ENCODE peak calls at places on chromosomes 13 and 19, in six cellular contexts. Y, V, W, M, U and C are unnamed samples.
A peak's percentile ranks its signal among the peaks of the same experiment; 100 is the strongest.

GRCh38 chr13:46354143-46355087 is 32.6 kb downstream of the RUBCNL start:
- DNase-seq in Y (no peak), V (no peak), W (no peak), M (no peak), U (peak; percentile 6), C (no peak)

GRCh38 chr19:46373573-46374359 is 26.9 kb downstream of the PPP5C start:
- DNase-seq in Y (no peak), V (peak; percentile 84), W (peak; percentile 98), M (peak; percentile 90), U (no peak), C (no peak)

GRCh38 chr19:54206030-54206830 is 5.6 kb downstream of the RPS9 start:
- DNase-seq in Y (no peak), V (peak; percentile 66), W (no peak), M (no peak), U (no peak), C (no peak)

GRCh38 chr13:44619651-44620050 is 43.5 kb upstream of the TSC22D1 start:
- DNase-seq in Y (no peak), V (no peak), W (no peak), M (no peak), U (no peak), C (no peak)

GRCh38 chr19:648904-649733 is 9.4 kb downstream of the FGF22 start:
- DNase-seq in Y (no peak), V (no peak), W (no peak), M (no peak), U (no peak), C (no peak)

GRCh38 chr19:36009633-36010379 is 1.2 kb upstream of the SYNE4 start:
- DNase-seq in Y (no peak), V (no peak), W (no peak), M (no peak), U (no peak), C (no peak)

GRCh38 chr19:33492090-33492489 is 29.5 kb downstream of the PEPD start:
- DNase-seq in Y (no peak), V (no peak), W (no peak), M (no peak), U (no peak), C (no peak)

GRCh38 chr19:19159534-19159933 is 10.5 kb downstream of the MEF2B start:
- DNase-seq in Y (no peak), V (no peak), W (no peak), M (no peak), U (no peak), C (no peak)

GRCh38 chr19:6793411-6793810 is 20.9 kb downstream of the VAV1 start:
- DNase-seq in Y (no peak), V (no peak), W (no peak), M (no peak), U (no peak), C (no peak)

GRCh38 chr19:8127311-8127710 is 22.1 kb downstream of the FBN3 start:
- DNase-seq in Y (no peak), V (no peak), W (no peak), M (no peak), U (no peak), C (no peak)

GRCh38 chr13:40692946-40693345 is 26.5 kb upstream of the FOXO1 start:
- DNase-seq in Y (no peak), V (no peak), W (no peak), M (no peak), U (no peak), C (peak; percentile 14)

GRCh38 chr13:47898080-47898479 is 103.0 kb downstream of the SUCLA2 start:
- DNase-seq in Y (no peak), V (no peak), W (no peak), M (no peak), U (no peak), C (no peak)

GRCh38 chr19:58538257-58539168 is 5.4 kb upstream of the TRIM28 start:
- DNase-seq in Y (no peak), V (no peak), W (peak; percentile 46), M (no peak), U (peak; percentile 67), C (no peak)

GRCh38 chr19:24000656-24001055 is 86.0 kb downstream of the ZNF726 start:
- DNase-seq in Y (no peak), V (no peak), W (no peak), M (no peak), U (no peak), C (no peak)

GRCh38 chr19:24004166-24004565 is 82.8 kb upstream of the ZNF254 start:
- DNase-seq in Y (no peak), V (no peak), W (no peak), M (no peak), U (no peak), C (no peak)

GRCh38 chr19:23999821-24000610 is 85.3 kb downstream of the ZNF726 start:
- DNase-seq in Y (no peak), V (no peak), W (no peak), M (no peak), U (no peak), C (no peak)

GRCh38 chr19:24002256-24002945 is 84.6 kb upstream of the ZNF254 start:
- DNase-seq in Y (no peak), V (no peak), W (no peak), M (no peak), U (no peak), C (no peak)

GRCh38 chr19:24003537-24003936 is 83.5 kb upstream of the ZNF254 start:
- DNase-seq in Y (no peak), V (no peak), W (no peak), M (no peak), U (no peak), C (no peak)
- H3K4me3 ChIP-seq in Y (no peak overlapping the region), V (no peak overlapping the region), W (no peak overlapping the region), M (no peak overlapping the region), U (no peak overlapping the region), C (no peak overlapping the region)

GRCh38 chr19:31717316-31717715 is 368.1 kb upstream of the TSHZ3 start:
- DNase-seq in Y (no peak), V (no peak), W (no peak), M (no peak), U (no peak), C (no peak)
- H3K36me3 ChIP-seq in Y (no peaks in the 10 kb centered on the region), V (no peaks in the 10 kb centered on the region), W (no peaks in the 10 kb centered on the region), M (no peaks in the 10 kb centered on the region), U (no peaks in the 10 kb centered on the region), C (no peaks in the 10 kb centered on the region)

DNA sequence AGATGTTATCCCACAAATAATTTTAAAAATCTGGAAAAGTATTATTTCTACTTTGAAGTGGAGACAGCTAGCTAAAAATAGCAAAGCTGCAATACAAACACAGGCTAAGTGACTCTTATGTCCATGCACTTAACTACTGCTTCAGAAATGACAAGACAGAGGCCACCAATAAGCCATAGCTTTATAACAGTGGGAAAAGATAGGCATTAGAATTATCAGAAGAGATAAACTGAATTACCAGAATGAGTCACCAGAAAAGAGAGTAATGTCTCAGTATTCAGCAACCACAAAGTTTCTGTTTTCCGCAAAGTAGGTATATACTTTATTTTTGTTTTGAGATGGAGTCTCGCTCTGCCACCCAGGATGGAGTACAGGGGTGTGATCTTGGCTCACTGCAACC is 17.1 kb downstream of the CLN5 start:
- DNase-seq in Y (no peak), V (no peak), W (no peak), M (no peak), U (peak; percentile 66), C (no peak)
- H3K4me3 ChIP-seq in Y (no peak overlapping the region), V (no peak overlapping the region), W (no peak overlapping the region), M (no peak overlapping the region), U (peak overlapping the region; percentile 52), C (no peak overlapping the region)

DNA sequence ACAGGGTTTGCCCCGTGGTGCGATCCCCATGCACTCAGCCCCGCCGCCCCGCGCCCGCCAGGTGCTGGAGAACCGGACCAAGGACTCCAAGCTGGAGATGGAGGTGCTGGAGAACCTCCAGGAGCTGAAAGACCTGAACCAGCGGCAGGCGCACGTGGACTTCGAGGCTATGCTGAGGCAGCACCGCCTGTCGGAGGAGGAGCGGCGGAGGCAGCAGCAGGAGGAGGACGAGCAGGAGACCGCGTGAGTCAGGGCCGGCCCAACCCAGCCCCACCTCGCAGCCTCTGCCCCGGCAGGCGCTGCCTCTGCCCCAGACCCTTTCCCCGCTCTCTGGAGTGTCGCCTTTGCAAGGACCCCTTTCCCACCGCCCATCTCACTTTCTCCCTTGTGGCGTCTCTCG is 11.3 kb downstream of the YJU2 start:
- DNase-seq in Y (no peak), V (no peak), W (no peak), M (no peak), U (no peak), C (no peak)
- H3K36me3 ChIP-seq in Y (no peaks in the 10 kb centered on the region), V (peaks cover 88% of the 10 kb centered on the region), W (peaks cover 17% of the 10 kb centered on the region), M (peaks cover 98% of the 10 kb centered on the region), U (peaks cover 80% of the 10 kb centered on the region), C (peaks cover 100% of the 10 kb centered on the region)

GRCh38 chr13:33997574-33997973 is 179.6 kb downstream of the RFC3 start:
- DNase-seq in Y (no peak), V (no peak), W (no peak), M (no peak), U (no peak), C (no peak)

GRCh38 chr13:33999830-34000605 is 182.1 kb downstream of the RFC3 start:
- DNase-seq in Y (no peak), V (no peak), W (no peak), M (no peak), U (no peak), C (no peak)

GRCh38 chr13:33994198-33994597 is 176.2 kb downstream of the RFC3 start:
- DNase-seq in Y (no peak), V (no peak), W (no peak), M (no peak), U (no peak), C (no peak)

GRCh38 chr13:33992891-33993336 is 175.0 kb downstream of the RFC3 start:
- DNase-seq in Y (no peak), V (no peak), W (no peak), M (no peak), U (no peak), C (no peak)

DNA sequence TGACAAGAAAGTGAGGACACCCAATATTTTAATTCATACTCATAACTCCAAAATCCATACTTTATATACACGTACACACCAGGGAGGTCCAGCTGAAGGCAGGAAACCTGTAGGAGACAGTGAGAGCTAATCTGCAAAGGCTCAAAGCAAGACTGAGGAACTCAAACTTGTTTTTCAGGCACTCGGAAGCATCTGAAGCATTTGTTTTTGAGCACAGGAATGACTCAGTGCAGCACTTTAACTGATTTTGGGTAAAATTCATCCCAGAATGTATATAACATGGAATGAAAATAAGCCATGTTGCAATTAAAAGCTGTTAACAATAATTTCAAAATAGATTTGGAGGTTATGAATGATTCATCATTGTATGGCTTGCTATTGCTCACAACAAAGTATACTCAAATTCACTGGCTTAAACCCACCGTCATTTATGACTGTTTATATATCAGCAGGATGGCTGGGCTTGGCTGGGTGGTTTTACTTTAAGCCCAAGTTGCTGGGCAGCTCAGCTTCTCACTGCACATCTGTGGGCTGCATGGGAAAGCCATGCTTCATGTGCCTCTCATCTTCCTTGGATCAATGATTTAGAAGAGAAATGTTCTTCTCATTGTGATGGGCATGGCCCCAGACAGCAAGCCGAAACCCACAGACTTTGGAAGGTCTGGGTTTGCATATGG is 177.0 kb downstream of the RFC3 start:
- DNase-seq in Y (no peak), V (no peak), W (no peak), M (no peak), U (no peak), C (no peak)
- H3K4me3 ChIP-seq in Y (no peak overlapping the region), V (no peak overlapping the region), W (no peak overlapping the region), M (no peak overlapping the region), U (no peak overlapping the region), C (no peak overlapping the region)